ENCODE peak calls at places on chromosomes 12 and 14, in nine cellular contexts. W is NCI-H2171; Y is NCI-H1694; O is non-pigmented ciliary epithelial cell; J is HCT116; V is NCI-H2081; E is activated CD4-positive, alpha-beta T cell treated with anti-CD3 and anti-CD28 coated beads, Interleukin-2, amount 50 U/mL, for 48 hours; B is HFFc6; N is uterus. M is an unnamed sample.
A peak's percentile ranks its signal among the peaks of the same experiment; 100 is the strongest.

GRCh38 chr12:80838708-80839107 is 99.0 kb downstream of the LIN7A start:
- DNase-seq in J (no peak), E (no peak), Y (no peak), W (no peak), O (no peak), V (no peak), B (no peak), N (no peak), M (no peak)

GRCh38 chr12:70645494-70646317 is 8.5 kb upstream of the PTPRB start:
- DNase-seq in N (no peak), O (peak; percentile 89), W (no peak), J (peak; percentile 67), B (peak; percentile 86), Y (no peak), V (no peak), E (no peak), M (no peak)

GRCh38 chr12:57454566-57455373 is at the start of gene INHBE:
- DNase-seq in O (peak; percentile 52), W (peak; percentile 68), B (peak; percentile 18), V (no peak), J (no peak), N (no peak), Y (no peak), E (no peak), M (peak; percentile 39)

GRCh38 chr14:104286086-104286485 is 147.7 kb downstream of the KIF26A start:
- DNase-seq in O (no peak), J (no peak), W (no peak), N (no peak), B (no peak), V (no peak), Y (no peak), E (no peak), M (no peak)

GRCh38 chr14:89283327-89284060 is 133.5 kb downstream of the FOXN3 start:
- DNase-seq in B (no peak), V (no peak), W (no peak), J (no peak), N (no peak), O (no peak), Y (no peak), E (peak; percentile 51), M (peak; percentile 51)

GRCh38 chr12:6378709-6379427 is 3.5 kb upstream of the SCNN1A start:
- DNase-seq in B (no peak), N (no peak), Y (no peak), W (no peak), E (no peak), V (no peak), J (no peak), O (no peak), M (no peak)

GRCh38 chr12:126482238-126482889 is 1417.1 kb downstream of the AACS start:
- DNase-seq in J (no peak), B (no peak), W (no peak), Y (no peak), E (no peak), O (no peak), N (no peak), V (no peak), M (no peak)

GRCh38 chr14:77026930-77027537 is 1.5 kb downstream of the IRF2BPL start:
- DNase-seq in W (peak; percentile 33), Y (peak; percentile 61), N (peak; percentile 41), B (peak; percentile 46), O (no peak), V (peak; percentile 56), E (peak; percentile 47), J (no peak), M (peak; percentile 46)

GRCh38 chr12:31118831-31119530 is 45.3 kb downstream of the DDX11 start:
- DNase-seq in B (no peak), N (peak; percentile 62), V (no peak), O (no peak), W (peak; percentile 88), E (no peak), J (peak; percentile 12), Y (peak; percentile 85), M (no peak)

GRCh38 chr12:4786795-4787194 is 66.6 kb downstream of the GALNT8 start:
- DNase-seq in J (no peak), W (no peak), Y (no peak), O (no peak), B (no peak), N (no peak), E (no peak), V (no peak), M (no peak)

GRCh38 chr12:109087250-109087649 is 6.0 kb downstream of the ALKBH2 start:
- DNase-seq in W (no peak), E (no peak), J (no peak), N (no peak), O (no peak), V (no peak), Y (no peak), B (no peak), M (no peak)

GRCh38 chr14:41285193-41285748 is 321.4 kb upstream of the LRFN5 start:
- DNase-seq in N (no peak), W (peak; percentile 88), E (peak; percentile 6), B (no peak), V (peak; percentile 60), O (no peak), Y (peak; percentile 84), J (no peak), M (peak; percentile 41)

GRCh38 chr14:55556929-55557623 is 22.9 kb upstream of the KTN1 start:
- DNase-seq in O (peak; percentile 41), E (no peak), V (peak; percentile 48), W (no peak), B (peak; percentile 89), N (no peak), J (peak; percentile 38), Y (peak; percentile 41), M (no peak)

GRCh38 chr12:30152705-30153104 is 369.0 kb upstream of the TMTC1 start:
- DNase-seq in V (no peak), J (no peak), Y (no peak), N (no peak), W (no peak), E (no peak), O (no peak), B (no peak), M (no peak)

GRCh38 chr12:131281016-131281415 is 327.3 kb downstream of the ADGRD1 start:
- DNase-seq in J (no peak), O (no peak), B (no peak), E (no peak), N (no peak), V (no peak), Y (no peak), W (no peak), M (no peak)

GRCh38 chr12:69240625-69240984 is 1.2 kb downstream of the CPSF6 start:
- DNase-seq in V (peak; percentile 31), B (no peak), O (no peak), N (no peak), Y (no peak), E (peak; percentile 42), J (no peak), W (peak; percentile 16), M (peak; percentile 18)

GRCh38 chr12:46944771-46945170 is 119.0 kb upstream of the SLC38A4 start:
- DNase-seq in N (no peak), Y (no peak), B (peak; percentile 52), W (no peak), O (no peak), J (no peak), E (no peak), V (no peak), M (no peak)

GRCh38 chr14:39469094-39469710 is 37.0 kb upstream of the FBXO33 start:
- DNase-seq in W (no peak), V (no peak), J (no peak), N (no peak), O (no peak), Y (no peak), E (peak; percentile 47), B (no peak), M (peak; percentile 32)

GRCh38 chr14:33569844-33570716 is 380.8 kb downstream of the EGLN3 start:
- DNase-seq in J (no peak), V (no peak), E (no peak), Y (no peak), B (no peak), W (no peak), N (no peak), O (no peak), M (no peak)

GRCh38 chr12:109716512-109717389 is 3.1 kb downstream of the FAM222A start:
- DNase-seq in J (no peak), Y (peak; percentile 51), B (no peak), W (peak; percentile 25), E (no peak), V (no peak), O (no peak), N (no peak), M (no peak)

GRCh38 chr12:1847411-1847810 is 27.0 kb downstream of the LRTM2 start:
- DNase-seq in B (no peak), W (no peak), Y (no peak), N (no peak), O (no peak), J (no peak), V (no peak), E (no peak), M (no peak)

GRCh38 chr14:21060590-21061346 is 3.1 kb downstream of the RNASE8 start:
- DNase-seq in B (no peak), E (no peak), O (no peak), W (no peak), N (no peak), Y (no peak), J (no peak), V (no peak), M (no peak)

GRCh38 chr14:89607453-89607852 is 190.4 kb upstream of the FOXN3 start:
- DNase-seq in W (no peak), J (no peak), E (no peak), V (no peak), O (no peak), N (no peak), Y (no peak), B (peak; percentile 58), M (no peak)

GRCh38 chr12:78977463-78977862 is 112.9 kb downstream of the SYT1 start:
- DNase-seq in O (no peak), Y (no peak), J (no peak), V (no peak), E (no peak), W (no peak), B (no peak), N (no peak), M (no peak)

GRCh38 chr12:26117321-26117720 is 7.5 kb downstream of the BHLHE41 start:
- DNase-seq in V (no peak), O (no peak), W (no peak), E (no peak), N (no peak), Y (no peak), J (no peak), B (no peak), M (no peak)

GRCh38 chr12:41013921-41014642 is 174.0 kb upstream of the PDZRN4 start:
- DNase-seq in W (no peak), Y (no peak), E (no peak), V (peak; percentile 22), O (no peak), J (no peak), B (no peak), N (no peak), M (no peak)

GRCh38 chr12:57722716-57723629 is 15.6 kb downstream of the AGAP2 start:
- DNase-seq in B (no peak), E (no peak), W (peak; percentile 44), Y (peak; percentile 30), N (no peak), V (peak; percentile 20), O (no peak), J (no peak), M (no peak)

GRCh38 chr14:76772300-76773187 is 11.3 kb downstream of the VASH1 start:
- DNase-seq in Y (no peak), O (no peak), B (no peak), N (peak; percentile 79), J (no peak), W (no peak), V (no peak), E (no peak), M (no peak)

GRCh38 chr12:66269757-66270383 is 32.4 kb upstream of the HELB start:
- DNase-seq in Y (peak; percentile 24), J (peak; percentile 45), B (peak; percentile 55), O (peak; percentile 17), V (peak; percentile 32), E (peak; percentile 19), W (peak; percentile 4), N (no peak), M (peak; percentile 26)

GRCh38 chr12:118326971-118327370 is 45.7 kb downstream of the TAOK3 start:
- DNase-seq in J (no peak), O (no peak), W (no peak), V (no peak), Y (no peak), B (no peak), E (no peak), N (no peak), M (no peak)

GRCh38 chr14:91354979-91355685 is 62.5 kb downstream of the CCDC88C start:
- DNase-seq in E (peak; percentile 60), W (no peak), B (no peak), O (no peak), N (no peak), V (peak; percentile 95), J (no peak), Y (peak; percentile 28), M (no peak)

M was measured in DND-41.